ENCODE peak calls at places on chromosomes 11 and 22, in four cellular contexts. Q is mammary epithelial cell, D is gastrocnemius medialis, M is HAP-1. W is an unnamed sample. For H3K36me3, the result is how much of the 10 kb centered on the place peaks cover.

GRCh38 chr11:44264761-44265160 is 45.2 kb downstream of the ALX4 start:
- DNase-seq in Q (no peak), D (no peak), M (no peak), W (no peak)

GRCh38 chr11:94595061-94595460 is 27.9 kb downstream of the PIWIL4 start:
- DNase-seq in Q (no peak), D (no peak), M (no peak), W (no peak)

GRCh38 chr11:11020219-11020726 is 162.4 kb upstream of the ZBED5 start:
- DNase-seq in Q (no peak), D (no peak), M (no peak), W (no peak)

GRCh38 chr11:80414766-80415165 is 973.9 kb upstream of the TENM4 start:
- DNase-seq in Q (peak), D (no peak), M (no peak), W (no peak)

GRCh38 chr11:71368966-71369365 is 79.2 kb downstream of the DHCR7 start:
- DNase-seq in Q (no peak), D (no peak), M (no peak), W (no peak)

GRCh38 chr22:17655289-17655688 is 16.7 kb downstream of the BCL2L13 start:
- DNase-seq in Q (no peak), D (no peak), M (no peak), W (no peak)

GRCh38 chr22:42368379-42369249 is 63.6 kb downstream of the NFAM1 start:
- DNase-seq in Q (no peak), D (no peak), M (no peak), W (peak)

GRCh38 chr11:117597083-117597482 is 199.9 kb downstream of the DSCAML1 start:
- DNase-seq in Q (peak), D (no peak), M (peak), W (peak)

GRCh38 chr22:41178425-41178975 is 26.6 kb upstream of the L3MBTL2 start:
- DNase-seq in Q (no peak), D (peak), M (no peak), W (no peak)

GRCh38 chr11:8812438-8812837 is 98.6 kb upstream of the AKIP1 start:
- DNase-seq in Q (no peak), D (peak), M (no peak), W (no peak)

GRCh38 chr11:73366265-73366610 is 10.0 kb upstream of the RELT start:
- DNase-seq in Q (no peak), D (no peak), M (no peak), W (no peak)

GRCh38 chr11:29914203-29914930 is 102.5 kb downstream of the KCNA4 start:
- DNase-seq in Q (peak), D (no peak), M (no peak), W (no peak)

GRCh38 chr22:17734197-17734596 is 40.1 kb downstream of the BID start:
- DNase-seq in Q (no peak), D (no peak), M (no peak), W (no peak)

GRCh38 chr11:44748606-44749005 is 21.8 kb downstream of the TSPAN18 start:
- DNase-seq in Q (no peak), D (no peak), M (no peak), W (no peak)

GRCh38 chr11:116719102-116719501 is 53.7 kb downstream of the BUD13 start:
- DNase-seq in Q (no peak), D (no peak), M (no peak), W (no peak)

GRCh38 chr11:116647305-116648080 is 125.3 kb downstream of the BUD13 start:
- DNase-seq in Q (no peak), D (no peak), M (no peak), W (no peak)

GRCh38 chr11:87443707-87444106 is 406.0 kb downstream of the TMEM135 start:
- DNase-seq in Q (no peak), D (no peak), M (no peak), W (no peak)

GRCh38 chr11:114060402-114061052 is 1.0 kb downstream of the ZBTB16 start:
- DNase-seq in Q (peak), D (peak), M (no peak), W (no peak)

GRCh38 chr22:33883961-33884808 is 36.1 kb downstream of the LARGE1 start:
- DNase-seq in Q (no peak), D (peak), M (no peak), W (peak)

GRCh38 chr11:61905067-61905696 is 12.2 kb downstream of the RAB3IL1 start:
- DNase-seq in Q (no peak), D (no peak), M (no peak), W (no peak)
- H3K36me3 ChIP-seq in Q (under half), D (under half), M (under half), W (under half)

DNA sequence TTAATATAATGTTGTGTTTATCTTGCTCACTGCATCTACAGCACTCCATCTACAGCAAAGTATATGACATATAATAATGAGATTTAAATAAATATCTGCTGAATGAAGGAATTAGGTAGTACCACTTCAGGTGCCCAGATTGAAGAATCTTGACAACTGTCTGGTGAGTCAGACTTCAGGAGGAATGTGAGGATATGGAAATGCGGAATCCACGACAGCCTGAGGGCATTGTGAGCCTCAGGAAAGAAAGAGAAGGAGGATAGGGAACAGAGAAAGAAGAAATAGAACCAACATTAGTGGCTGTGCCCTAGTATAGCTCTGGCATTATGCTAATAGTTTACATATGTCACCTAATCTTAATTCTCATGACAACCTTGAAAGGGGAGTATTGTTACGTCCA is 304.4 kb downstream of the AASDHPPT start:
- DNase-seq in Q (no peak), D (no peak), M (no peak), W (peak)
- H3K36me3 ChIP-seq in Q (under half), D (under half), M (under half), W (under half)

DNA sequence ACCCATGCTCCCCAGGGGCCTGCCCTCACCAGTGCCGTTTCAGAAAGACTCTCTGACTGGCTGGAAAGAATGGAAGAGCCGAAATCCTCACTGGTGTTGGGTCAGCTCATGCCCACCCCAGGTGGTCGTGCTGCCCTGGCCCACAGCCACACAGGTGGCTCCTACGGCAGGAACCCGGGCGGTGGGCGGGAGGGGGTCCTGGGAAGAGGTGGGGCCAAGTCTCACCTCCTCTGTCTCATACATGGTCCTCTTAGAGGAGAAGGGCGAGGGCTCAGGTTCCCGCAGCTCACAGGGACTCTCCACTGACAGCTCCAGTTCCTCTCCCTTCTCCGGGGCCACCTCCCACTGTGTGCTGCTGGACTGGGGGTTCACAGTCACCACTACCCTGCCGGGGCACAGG is 8.2 kb downstream of the ATG2A start:
- DNase-seq in Q (no peak), D (no peak), M (no peak), W (no peak)
- H3K36me3 ChIP-seq in Q (under half), D (half or more), M (under half), W (under half)

DNA sequence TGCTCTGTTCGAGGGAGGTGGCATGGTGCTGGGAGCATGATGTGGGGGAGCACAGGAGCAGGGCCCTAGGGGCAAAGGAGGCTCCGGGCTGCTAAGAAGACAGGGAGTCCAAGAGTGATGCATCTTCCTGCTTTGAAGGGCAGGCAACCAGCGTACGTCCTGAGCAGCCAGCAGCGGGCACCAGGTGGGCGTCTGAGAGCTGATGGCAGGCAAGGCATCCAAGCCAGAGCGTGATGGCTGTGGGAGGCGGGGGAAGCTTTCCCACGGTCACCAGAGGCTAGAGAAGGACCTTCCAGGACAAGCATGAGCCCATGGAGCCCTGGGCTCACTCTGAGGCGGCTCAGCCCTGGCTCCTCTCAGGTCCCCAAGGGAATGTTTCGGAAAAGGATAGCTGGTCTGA is 32.2 kb downstream of the BRD1 start:
- DNase-seq in Q (no peak), D (no peak), M (no peak), W (no peak)
- H3K36me3 ChIP-seq in Q (under half), D (half or more), M (half or more), W (half or more)

DNA sequence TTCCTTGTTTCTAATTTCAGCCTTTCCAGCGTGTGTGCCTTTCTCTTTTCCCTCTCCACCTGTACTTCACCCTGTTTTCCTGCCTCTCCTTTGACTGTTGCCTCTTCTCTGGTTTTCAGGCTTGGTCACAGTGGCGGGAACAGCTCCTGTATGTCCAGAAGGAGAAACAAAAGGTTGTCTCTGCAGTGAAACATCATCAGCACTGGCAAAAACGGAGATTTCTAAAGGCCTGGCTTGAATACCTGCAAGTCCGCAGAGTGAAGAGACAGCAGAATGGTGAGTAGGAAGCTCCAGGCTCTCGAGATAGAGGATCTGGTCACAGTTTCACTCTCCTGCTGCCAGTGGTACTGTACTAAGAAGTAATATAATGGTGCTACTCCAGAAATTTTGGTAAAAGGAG is 76.6 kb downstream of the SFI1 start:
- DNase-seq in Q (no peak), D (no peak), M (no peak), W (no peak)
- H3K36me3 ChIP-seq in Q (under half), D (under half), M (under half), W (under half)

GRCh38 chr22:44108076-44108475 is 72.6 kb upstream of the PARVG start:
- DNase-seq in Q (no peak), D (no peak), M (peak), W (no peak)

GRCh38 chr22:44111562-44112155 is 69.1 kb upstream of the PARVG start:
- DNase-seq in Q (no peak), D (no peak), M (no peak), W (no peak)

GRCh38 chr22:44109417-44109816 is 71.3 kb upstream of the PARVG start:
- DNase-seq in Q (no peak), D (no peak), M (no peak), W (no peak)

GRCh38 chr22:44108806-44109385 is 71.8 kb upstream of the PARVG start:
- DNase-seq in Q (no peak), D (no peak), M (peak), W (no peak)

DNA sequence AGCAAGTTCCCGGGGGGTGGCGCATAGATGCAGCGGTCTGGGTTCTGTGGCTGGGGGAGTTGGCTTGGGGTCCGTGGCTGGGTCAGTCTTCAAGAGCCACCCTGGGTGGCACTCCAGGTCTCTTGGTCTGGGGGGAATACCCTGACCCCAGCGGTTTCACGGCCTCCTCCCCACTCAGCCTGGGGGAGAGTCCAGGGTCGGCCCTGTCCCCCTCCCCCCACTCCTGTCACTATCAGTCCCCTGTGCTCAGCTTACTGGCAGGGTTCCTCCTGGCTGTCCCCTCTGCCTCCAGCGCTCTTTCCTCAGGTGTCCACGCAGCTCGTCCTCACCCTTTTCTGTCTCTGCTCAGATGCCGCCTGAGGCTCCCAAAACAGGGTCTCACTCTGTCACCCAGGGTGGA is 68.5 kb upstream of the PARVG start:
- DNase-seq in Q (no peak), D (no peak), M (no peak), W (no peak)
- H3K36me3 ChIP-seq in Q (under half), D (under half), M (under half), W (under half)

GRCh38 chr11:65410936-65411680 is 11.5 kb upstream of the NEAT1 start:
- DNase-seq in Q (no peak), D (peak), M (no peak), W (no peak)
- H3K36me3 ChIP-seq in Q (under half), D (half or more), M (under half), W (under half)

GRCh38 chr11:17102447-17102846 is 25.0 kb upstream of the RPS13 start:
- DNase-seq in Q (no peak), D (no peak), M (no peak), W (no peak)
- H3K36me3 ChIP-seq in Q (under half), D (half or more), M (under half), W (half or more)